ENCODE peak calls at places on chromosomes 6 and 20, in seven cellular contexts. S, M, P, W, J, A and E are unnamed samples.

GRCh38 chr6:135759831-135760230 is 91.7 kb upstream of the PDE7B start:
- DNase-seq in S (peak), A (no peak), J (no peak), W (no peak), P (no peak), M (no peak), E (no peak)

GRCh38 chr6:28005124-28005662 is 48.2 kb downstream of the OR2B6 start:
- DNase-seq in S (no peak), M (no peak), J (no peak), P (no peak), W (no peak), A (no peak), E (no peak)

GRCh38 chr20:12928755-12929401 is 79.9 kb upstream of the SPTLC3 start:
- DNase-seq in S (peak), P (peak), W (no peak), A (no peak), M (no peak), J (peak), E (no peak)

GRCh38 chr6:145699462-145699861 is 35.9 kb downstream of the EPM2A start:
- DNase-seq in J (peak), W (no peak), M (no peak), S (peak), P (no peak), A (no peak), E (no peak)

GRCh38 chr6:108699290-108700041 is 138.7 kb downstream of the FOXO3 start:
- DNase-seq in J (no peak), S (peak), M (peak), A (no peak), P (no peak), W (no peak), E (no peak)

GRCh38 chr6:149951626-149952025 is 9.8 kb downstream of the ULBP2 start:
- DNase-seq in A (no peak), W (no peak), M (no peak), J (no peak), S (no peak), P (no peak), E (no peak)

GRCh38 chr6:5314191-5314865 is 53.0 kb downstream of the FARS2 start:
- DNase-seq in S (no peak), J (no peak), P (no peak), A (no peak), M (no peak), W (no peak), E (no peak)

GRCh38 chr6:37695857-37696219 is 1.8 kb downstream of the MDGA1 start:
- DNase-seq in M (no peak), A (no peak), S (no peak), P (no peak), W (no peak), J (peak), E (no peak)

GRCh38 chr6:24949020-24949569 is 13.3 kb upstream of the RIPOR2 start:
- DNase-seq in P (no peak), S (no peak), W (no peak), J (no peak), A (peak), M (no peak), E (no peak)

GRCh38 chr6:141677598-141678211 is 455.0 kb upstream of the GJE1 start:
- DNase-seq in W (no peak), S (peak), M (no peak), P (no peak), J (peak), A (no peak), E (no peak)

GRCh38 chr6:111113731-111114438 is 26.6 kb downstream of the SLC16A10 start:
- DNase-seq in W (no peak), M (peak), P (no peak), S (peak), A (no peak), J (no peak), E (no peak)

GRCh38 chr20:38031957-38032356 is 1.3 kb downstream of the TTI1 start:
- DNase-seq in J (no peak), S (no peak), A (no peak), M (no peak), P (no peak), W (no peak), E (no peak)